ENCODE peak calls at places on chromosome 9, in seven cellular contexts. One of them, this sample, is unnamed.

GRCh38 chr9:27523141-27523540 is 949 bp upstream of the IFNK start:
- DNase-seq in NCI-H345: no peak
- DNase-seq in activated naive CD4-positive, alpha-beta T cell treated with anti-CD3 and anti-CD28 coated beads for 36 hours: no peak
- DNase-seq in neural crest cell: no peak
- DNase-seq in AG09319: no peak
- DNase-seq in stimulated activated effector memory CD8-positive, alpha-beta T cell treated with anti-CD3 and anti-CD28 coated beads, Interleukin-12 subunit alpha, Interleukin-12 subunit beta, amount 100 ng/mL, for 72 hours: no peak
- DNase-seq in ELF-1: no peak
- DNase-seq in this sample: no peak

GRCh38 chr9:88310310-88310980 is 77.8 kb upstream of the SPIN1 start:
- DNase-seq in NCI-H345: no peak
- DNase-seq in AG09319: no peak
- DNase-seq in neural crest cell: no peak
- DNase-seq in activated naive CD4-positive, alpha-beta T cell treated with anti-CD3 and anti-CD28 coated beads for 36 hours: no peak
- DNase-seq in ELF-1: peak; percentile 77
- DNase-seq in stimulated activated effector memory CD8-positive, alpha-beta T cell treated with anti-CD3 and anti-CD28 coated beads, Interleukin-12 subunit alpha, Interleukin-12 subunit beta, amount 100 ng/mL, for 72 hours: no peak
- DNase-seq in this sample: no peak

GRCh38 chr9:114501786-114502682 is 3.2 kb downstream of the WHRN start:
- DNase-seq in ELF-1: peak; percentile 72
- DNase-seq in stimulated activated effector memory CD8-positive, alpha-beta T cell treated with anti-CD3 and anti-CD28 coated beads, Interleukin-12 subunit alpha, Interleukin-12 subunit beta, amount 100 ng/mL, for 72 hours: no peak
- DNase-seq in activated naive CD4-positive, alpha-beta T cell treated with anti-CD3 and anti-CD28 coated beads for 36 hours: no peak
- DNase-seq in AG09319: no peak
- DNase-seq in neural crest cell: no peak
- DNase-seq in NCI-H345: peak; percentile 91
- DNase-seq in this sample: peak; percentile 60

GRCh38 chr9:121277518-121278275 is 9.7 kb downstream of the GSN start:
- DNase-seq in neural crest cell: no peak
- DNase-seq in activated naive CD4-positive, alpha-beta T cell treated with anti-CD3 and anti-CD28 coated beads for 36 hours: no peak
- DNase-seq in NCI-H345: no peak
- DNase-seq in stimulated activated effector memory CD8-positive, alpha-beta T cell treated with anti-CD3 and anti-CD28 coated beads, Interleukin-12 subunit alpha, Interleukin-12 subunit beta, amount 100 ng/mL, for 72 hours: no peak
- DNase-seq in AG09319: no peak
- DNase-seq in ELF-1: no peak
- DNase-seq in this sample: no peak

GRCh38 chr9:97737429-97737828 is 40.3 kb upstream of the XPA start:
- DNase-seq in neural crest cell: no peak
- DNase-seq in stimulated activated effector memory CD8-positive, alpha-beta T cell treated with anti-CD3 and anti-CD28 coated beads, Interleukin-12 subunit alpha, Interleukin-12 subunit beta, amount 100 ng/mL, for 72 hours: no peak
- DNase-seq in activated naive CD4-positive, alpha-beta T cell treated with anti-CD3 and anti-CD28 coated beads for 36 hours: no peak
- DNase-seq in NCI-H345: peak; percentile 16
- DNase-seq in ELF-1: peak; percentile 64
- DNase-seq in AG09319: no peak
- DNase-seq in this sample: peak; percentile 77

GRCh38 chr9:117763314-117763713 is 59.1 kb downstream of the TLR4 start:
- DNase-seq in activated naive CD4-positive, alpha-beta T cell treated with anti-CD3 and anti-CD28 coated beads for 36 hours: peak; percentile 19
- DNase-seq in AG09319: no peak
- DNase-seq in NCI-H345: no peak
- DNase-seq in neural crest cell: no peak
- DNase-seq in stimulated activated effector memory CD8-positive, alpha-beta T cell treated with anti-CD3 and anti-CD28 coated beads, Interleukin-12 subunit alpha, Interleukin-12 subunit beta, amount 100 ng/mL, for 72 hours: no peak
- DNase-seq in ELF-1: peak; percentile 23
- DNase-seq in this sample: no peak

GRCh38 chr9:112170235-112170634 is 4.9 kb downstream of the SUSD1 start:
- DNase-seq in ELF-1: peak; percentile 74
- DNase-seq in stimulated activated effector memory CD8-positive, alpha-beta T cell treated with anti-CD3 and anti-CD28 coated beads, Interleukin-12 subunit alpha, Interleukin-12 subunit beta, amount 100 ng/mL, for 72 hours: no peak
- DNase-seq in neural crest cell: no peak
- DNase-seq in AG09319: no peak
- DNase-seq in NCI-H345: no peak
- DNase-seq in activated naive CD4-positive, alpha-beta T cell treated with anti-CD3 and anti-CD28 coated beads for 36 hours: no peak
- DNase-seq in this sample: no peak

GRCh38 chr9:38001430-38001829 is 67.6 kb downstream of the SHB start:
- DNase-seq in activated naive CD4-positive, alpha-beta T cell treated with anti-CD3 and anti-CD28 coated beads for 36 hours: no peak
- DNase-seq in ELF-1: no peak
- DNase-seq in NCI-H345: no peak
- DNase-seq in AG09319: no peak
- DNase-seq in neural crest cell: no peak
- DNase-seq in stimulated activated effector memory CD8-positive, alpha-beta T cell treated with anti-CD3 and anti-CD28 coated beads, Interleukin-12 subunit alpha, Interleukin-12 subunit beta, amount 100 ng/mL, for 72 hours: no peak
- DNase-seq in this sample: no peak

GRCh38 chr9:90827181-90827866 is 25.7 kb downstream of the SYK start:
- DNase-seq in NCI-H345: no peak
- DNase-seq in activated naive CD4-positive, alpha-beta T cell treated with anti-CD3 and anti-CD28 coated beads for 36 hours: no peak
- DNase-seq in stimulated activated effector memory CD8-positive, alpha-beta T cell treated with anti-CD3 and anti-CD28 coated beads, Interleukin-12 subunit alpha, Interleukin-12 subunit beta, amount 100 ng/mL, for 72 hours: no peak
- DNase-seq in ELF-1: no peak
- DNase-seq in neural crest cell: no peak
- DNase-seq in AG09319: no peak
- DNase-seq in this sample: no peak